ENCODE peak calls at places on chromosomes 3 and 15, in four cellular contexts. N, Q, H and A are unnamed samples.

GRCh38 chr3:69505770-69506407 is 120.0 kb upstream of the FRMD4B start:
- DNase-seq in N (no peak), Q (no peak), H (no peak), A (no peak)

GRCh38 chr15:101038327-101039003 is 119.3 kb downstream of the LRRK1 start:
- DNase-seq in N (no peak), Q (no peak), H (no peak), A (no peak)

GRCh38 chr3:131388400-131388799 is 6.8 kb downstream of the NUDT16 start:
- DNase-seq in N (no peak), Q (no peak), H (peak), A (no peak)

GRCh38 chr3:105399062-105399461 is 32.4 kb downstream of the ALCAM start:
- DNase-seq in N (no peak), Q (no peak), H (no peak), A (no peak)

GRCh38 chr15:56102401-56102800 is 109.0 kb upstream of the NEDD4 start:
- DNase-seq in N (no peak), Q (no peak), H (no peak), A (no peak)

GRCh38 chr15:82846621-82847020 is 37.2 kb downstream of the WHAMM start:
- DNase-seq in N (no peak), Q (no peak), H (no peak), A (no peak)

GRCh38 chr3:52225452-52226228 is at the start of gene TLR9:
- DNase-seq in N (no peak), Q (no peak), H (no peak), A (no peak)

GRCh38 chr15:70355275-70355795 is 257.6 kb upstream of the TLE3 start:
- DNase-seq in N (no peak), Q (no peak), H (no peak), A (no peak)

GRCh38 chr3:50237133-50237651 is 1.2 kb downstream of the GNAI2 start:
- DNase-seq in N (no peak), Q (peak), H (peak), A (peak)

GRCh38 chr15:28783466-28783865 is 65.0 kb downstream of the GOLGA6L7 start:
- DNase-seq in N (no peak), Q (no peak), H (no peak), A (no peak)

GRCh38 chr3:33777996-33778395 is 20.4 kb upstream of the PDCD6IP start:
- DNase-seq in N (no peak), Q (no peak), H (no peak), A (no peak)

GRCh38 chr15:41966414-41966812 is 5.9 kb downstream of the EHD4 start:
- DNase-seq in N (no peak), Q (no peak), H (no peak), A (no peak)

GRCh38 chr3:117408811-117409210 is 699.2 kb downstream of the TUSC7 start:
- DNase-seq in N (no peak), Q (no peak), H (peak), A (no peak)

GRCh38 chr15:101063212-101063611 is 144.1 kb downstream of the LRRK1 start:
- DNase-seq in N (no peak), Q (no peak), H (no peak), A (no peak)

GRCh38 chr15:80590772-80591355 is 104.2 kb upstream of the ABHD17C start:
- DNase-seq in N (no peak), Q (no peak), H (no peak), A (no peak)

GRCh38 chr3:150391200-150391599 is 16.9 kb upstream of the TSC22D2 start:
- DNase-seq in N (no peak), Q (peak), H (peak), A (peak)